ENCODE peak calls at places on chromosomes 13 and 19, in six cellular contexts. One of them, this sample, is unnamed.

GRCh38 chr19:17078920-17079709 is 3.5 kb downstream of the MYO9B start:
- DNase-seq in AG04449: no peak
- DNase-seq in NCI-H187: no peak
- DNase-seq in T-helper 2 cell: no peak
- DNase-seq in T-helper 1 cell: no peak
- DNase-seq in HCT116: no peak
- DNase-seq in this sample: no peak

GRCh38 chr19:49672131-49672919 is 4.7 kb upstream of the PRMT1 start:
- DNase-seq in NCI-H187: no peak
- DNase-seq in T-helper 2 cell: peak; percentile 69
- DNase-seq in AG04449: no peak
- DNase-seq in HCT116: peak; percentile 71
- DNase-seq in T-helper 1 cell: peak; percentile 68
- DNase-seq in this sample: peak; percentile 94

GRCh38 chr13:110014719-110015118 is 228.3 kb upstream of the IRS2 start:
- DNase-seq in NCI-H187: peak; percentile 52
- DNase-seq in T-helper 2 cell: no peak
- DNase-seq in AG04449: no peak
- DNase-seq in T-helper 1 cell: no peak
- DNase-seq in HCT116: no peak
- DNase-seq in this sample: no peak

GRCh38 chr19:6593651-6594416 is 2.9 kb upstream of the CD70 start:
- DNase-seq in T-helper 2 cell: no peak
- DNase-seq in T-helper 1 cell: no peak
- DNase-seq in AG04449: no peak
- DNase-seq in NCI-H187: no peak
- DNase-seq in HCT116: no peak
- DNase-seq in this sample: no peak

GRCh38 chr13:33119886-33120543 is 103.8 kb downstream of the KL start:
- DNase-seq in T-helper 1 cell: no peak
- DNase-seq in HCT116: peak; percentile 6
- DNase-seq in T-helper 2 cell: no peak
- DNase-seq in NCI-H187: no peak
- DNase-seq in AG04449: no peak
- DNase-seq in this sample: no peak

GRCh38 chr13:49495783-49496762 is at the start of gene PHF11:
- DNase-seq in T-helper 2 cell: peak; percentile 78
- DNase-seq in HCT116: no peak
- DNase-seq in NCI-H187: peak; percentile 25
- DNase-seq in T-helper 1 cell: peak; percentile 82
- DNase-seq in AG04449: no peak
- DNase-seq in this sample: peak; percentile 89

GRCh38 chr13:112882555-112883024 is 86.4 kb upstream of the MCF2L start:
- DNase-seq in HCT116: no peak
- DNase-seq in T-helper 1 cell: no peak
- DNase-seq in AG04449: no peak
- DNase-seq in T-helper 2 cell: no peak
- DNase-seq in NCI-H187: no peak
- DNase-seq in this sample: no peak

GRCh38 chr13:28538932-28539331 is 44.0 kb upstream of the FLT1 start:
- DNase-seq in HCT116: no peak
- DNase-seq in T-helper 2 cell: no peak
- DNase-seq in NCI-H187: no peak
- DNase-seq in T-helper 1 cell: no peak
- DNase-seq in AG04449: no peak
- DNase-seq in this sample: no peak

GRCh38 chr13:30971575-30971974 is 39.1 kb downstream of the TEX26 start:
- DNase-seq in T-helper 1 cell: no peak
- DNase-seq in HCT116: no peak
- DNase-seq in T-helper 2 cell: no peak
- DNase-seq in AG04449: no peak
- DNase-seq in NCI-H187: no peak
- DNase-seq in this sample: no peak

GRCh38 chr19:15378529-15379082 is 981 bp downstream of the AKAP8 start:
- DNase-seq in HCT116: no peak
- DNase-seq in NCI-H187: no peak
- DNase-seq in T-helper 1 cell: peak; percentile 39
- DNase-seq in AG04449: no peak
- DNase-seq in T-helper 2 cell: peak; percentile 27
- DNase-seq in this sample: no peak

GRCh38 chr19:40604647-40605200 is 3.6 kb downstream of the LTBP4 start:
- DNase-seq in AG04449: no peak
- DNase-seq in NCI-H187: no peak
- DNase-seq in T-helper 1 cell: no peak
- DNase-seq in T-helper 2 cell: no peak
- DNase-seq in HCT116: no peak
- DNase-seq in this sample: no peak

GRCh38 chr19:49094505-49095482 is 9.5 kb downstream of the SNRNP70 start:
- DNase-seq in T-helper 2 cell: no peak
- DNase-seq in T-helper 1 cell: no peak
- DNase-seq in NCI-H187: no peak
- DNase-seq in HCT116: no peak
- DNase-seq in AG04449: no peak
- DNase-seq in this sample: no peak

GRCh38 chr19:22784051-22784450 is at the start of gene ZNF99:
- DNase-seq in NCI-H187: no peak
- DNase-seq in T-helper 2 cell: no peak
- DNase-seq in AG04449: no peak
- DNase-seq in HCT116: no peak
- DNase-seq in T-helper 1 cell: peak; percentile 2
- DNase-seq in this sample: no peak

GRCh38 chr19:11239377-11240000 is at the start of gene ANGPTL8:
- DNase-seq in T-helper 1 cell: no peak
- DNase-seq in HCT116: no peak
- DNase-seq in NCI-H187: no peak
- DNase-seq in AG04449: no peak
- DNase-seq in T-helper 2 cell: no peak
- DNase-seq in this sample: no peak

GRCh38 chr19:48629599-48630288 is 7.4 kb downstream of the DBP start:
- DNase-seq in HCT116: peak; percentile 96
- DNase-seq in T-helper 1 cell: no peak
- DNase-seq in AG04449: no peak
- DNase-seq in T-helper 2 cell: peak; percentile 10
- DNase-seq in NCI-H187: peak; percentile 81
- DNase-seq in this sample: no peak

GRCh38 chr19:45809643-45810159 is 5.4 kb downstream of the RSPH6A start:
- DNase-seq in HCT116: no peak
- DNase-seq in NCI-H187: peak; percentile 50
- DNase-seq in T-helper 2 cell: no peak
- DNase-seq in AG04449: peak; percentile 23
- DNase-seq in T-helper 1 cell: no peak
- DNase-seq in this sample: no peak

GRCh38 chr19:4624733-4625362 is 14.5 kb upstream of the TNFAIP8L1 start:
- DNase-seq in T-helper 1 cell: no peak
- DNase-seq in HCT116: peak; percentile 65
- DNase-seq in AG04449: no peak
- DNase-seq in T-helper 2 cell: no peak
- DNase-seq in NCI-H187: no peak
- DNase-seq in this sample: no peak

GRCh38 chr13:34347784-34348573 is 530.0 kb downstream of the RFC3 start:
- DNase-seq in AG04449: no peak
- DNase-seq in HCT116: no peak
- DNase-seq in T-helper 1 cell: no peak
- DNase-seq in NCI-H187: no peak
- DNase-seq in T-helper 2 cell: no peak
- DNase-seq in this sample: no peak

GRCh38 chr19:54470991-54471782 is 1.9 kb downstream of the CDC42EP5 start:
- DNase-seq in AG04449: no peak
- DNase-seq in T-helper 1 cell: no peak
- DNase-seq in NCI-H187: no peak
- DNase-seq in T-helper 2 cell: no peak
- DNase-seq in HCT116: no peak
- DNase-seq in this sample: no peak

GRCh38 chr19:2296141-2296540 is 11.8 kb downstream of the LINGO3 start:
- DNase-seq in T-helper 2 cell: no peak
- DNase-seq in T-helper 1 cell: no peak
- DNase-seq in HCT116: no peak
- DNase-seq in NCI-H187: no peak
- DNase-seq in AG04449: no peak
- DNase-seq in this sample: no peak

GRCh38 chr19:49676136-49676689 is 858 bp upstream of the PRMT1 start:
- DNase-seq in HCT116: peak; percentile 97
- DNase-seq in T-helper 1 cell: no peak
- DNase-seq in AG04449: peak; percentile 80
- DNase-seq in NCI-H187: peak; percentile 82
- DNase-seq in T-helper 2 cell: no peak
- DNase-seq in this sample: peak; percentile 91